ENCODE peak calls at places on chromosomes 12 and 14, in four cellular contexts. W is GM12878, Q is H1, B is HCT116. O is an unnamed sample.

GRCh38 chr14:33317675-33318074 is 379.0 kb downstream of the NPAS3 start:
- DNase-seq in B (no peak), Q (no peak), W (no peak), O (no peak)

GRCh38 chr12:132715874-132716273 is 5.2 kb downstream of the PGAM5 start:
- DNase-seq in Q (no peak), B (no peak), W (no peak), O (no peak)

GRCh38 chr12:29396774-29397173 is 15.8 kb upstream of the ERGIC2 start:
- DNase-seq in B (no peak), W (no peak), Q (no peak), O (no peak)

GRCh38 chr12:99455350-99456037 is 192.1 kb upstream of the GARIN6 start:
- DNase-seq in B (peak), Q (peak), W (no peak), O (peak)

GRCh38 chr14:104977681-104978647 is at the start of gene AHNAK2:
- DNase-seq in Q (peak), W (no peak), B (peak), O (peak)

GRCh38 chr14:95314609-95315008 is 5.1 kb downstream of the CLMN start:
- DNase-seq in Q (no peak), W (peak), B (no peak), O (no peak)

GRCh38 chr14:104957146-104958113 is 20.7 kb downstream of the AHNAK2 start:
- DNase-seq in B (no peak), W (no peak), Q (no peak), O (no peak)

GRCh38 chr12:128817115-128818015 is 6.4 kb downstream of the SLC15A4 start:
- DNase-seq in W (peak), Q (no peak), B (no peak), O (no peak)

GRCh38 chr14:76091036-76091435 is 60.7 kb upstream of the GPATCH2L start:
- DNase-seq in W (no peak), B (no peak), Q (no peak), O (no peak)

GRCh38 chr12:116712458-116713303 is 25.2 kb downstream of the SPRING1 start:
- DNase-seq in B (no peak), Q (no peak), W (no peak), O (no peak)

GRCh38 chr14:67514650-67515385 is 18.3 kb upstream of the PLEKHH1 start:
- DNase-seq in W (no peak), Q (no peak), B (no peak), O (no peak)

GRCh38 chr14:67513631-67514108 is 19.4 kb upstream of the PLEKHH1 start:
- DNase-seq in Q (no peak), B (no peak), W (no peak), O (no peak)

GRCh38 chr14:67515386-67516079 is 17.6 kb upstream of the PLEKHH1 start:
- DNase-seq in Q (no peak), W (no peak), B (no peak), O (no peak)

GRCh38 chr14:67512463-67513134 is 20.5 kb upstream of the PLEKHH1 start:
- DNase-seq in Q (no peak), B (no peak), W (no peak), O (no peak)

DNA sequence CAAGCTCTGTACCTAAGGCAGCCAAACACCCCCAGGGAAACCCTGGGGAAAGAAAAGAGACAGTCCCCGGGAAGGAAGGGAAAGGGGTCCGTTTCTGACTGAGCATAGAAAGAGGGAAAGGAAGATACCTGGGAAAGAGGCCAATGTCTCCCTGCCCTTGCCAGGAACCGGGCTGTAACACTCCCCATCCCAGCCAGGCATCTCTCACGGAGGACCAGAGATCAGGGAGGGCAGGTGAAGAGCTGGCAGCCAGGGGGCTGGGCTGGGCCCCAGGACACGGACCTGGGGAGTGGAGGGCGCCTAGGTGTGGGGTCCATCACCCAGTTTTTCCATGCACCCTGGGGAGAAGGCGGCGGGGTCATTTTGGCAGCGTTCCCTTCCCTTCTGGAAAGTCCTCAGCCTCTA is 18.9 kb upstream of the PLEKHH1 start:
- DNase-seq in B (no peak), W (no peak), Q (no peak), O (no peak)
- H3K9ac ChIP-seq in B (peak), W (no peak), Q (no peak), O (peak)

GRCh38 chr12:69645031-69645430 is 34.3 kb upstream of the LRRC10 start:
- DNase-seq in Q (no peak), W (no peak), B (no peak), O (no peak)
- H3K4me3 ChIP-seq in Q (no peak), W (no peak), B (no peak), O (no peak)

GRCh38 chr12:52005903-52006703 is 643 bp upstream of the TAMALIN start:
- DNase-seq in B (no peak), Q (no peak), W (peak), O (no peak)

GRCh38 chr12:52007158-52007921 is 594 bp downstream of the TAMALIN start:
- DNase-seq in B (no peak), Q (no peak), W (no peak), O (no peak)

GRCh38 chr12:52006726-52007157 is at the start of gene TAMALIN:
- DNase-seq in B (no peak), Q (no peak), W (no peak), O (no peak)

GRCh38 chr12:52009081-52009751 is 2.5 kb downstream of the TAMALIN start:
- DNase-seq in B (no peak), W (no peak), Q (no peak), O (no peak)

DNA sequence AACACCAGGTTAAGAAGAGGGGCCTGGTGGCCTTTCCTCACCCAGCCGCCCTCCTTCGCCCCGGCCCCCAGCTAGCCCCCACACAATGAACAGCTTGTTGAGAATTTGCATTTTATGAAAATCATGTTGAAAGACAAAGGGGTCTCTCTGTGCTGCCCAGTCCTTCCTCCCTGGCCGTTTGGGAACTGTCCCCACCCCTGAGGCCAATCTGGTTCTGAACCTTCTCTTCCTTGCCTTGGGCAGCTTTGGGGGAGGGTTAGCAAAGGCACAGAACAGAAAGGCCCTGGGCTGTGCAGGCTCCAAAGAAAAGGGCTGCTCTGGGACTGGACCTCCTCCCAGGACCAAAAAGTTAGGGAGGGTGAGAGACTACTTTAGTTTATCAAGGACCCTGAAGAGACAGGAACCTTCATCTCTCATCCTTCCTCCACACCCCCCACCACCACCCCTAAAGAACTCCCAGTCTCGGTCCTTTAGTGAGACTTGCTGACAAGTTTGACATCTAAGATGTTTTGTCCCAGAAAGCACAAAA is 1.3 kb downstream of the TAMALIN start:
- DNase-seq in Q (no peak), B (no peak), W (no peak), O (no peak)
- TF ChIP-seq ZNF274 in Q (no peak), B (no peak), W (no peak), O (no peak)

DNA sequence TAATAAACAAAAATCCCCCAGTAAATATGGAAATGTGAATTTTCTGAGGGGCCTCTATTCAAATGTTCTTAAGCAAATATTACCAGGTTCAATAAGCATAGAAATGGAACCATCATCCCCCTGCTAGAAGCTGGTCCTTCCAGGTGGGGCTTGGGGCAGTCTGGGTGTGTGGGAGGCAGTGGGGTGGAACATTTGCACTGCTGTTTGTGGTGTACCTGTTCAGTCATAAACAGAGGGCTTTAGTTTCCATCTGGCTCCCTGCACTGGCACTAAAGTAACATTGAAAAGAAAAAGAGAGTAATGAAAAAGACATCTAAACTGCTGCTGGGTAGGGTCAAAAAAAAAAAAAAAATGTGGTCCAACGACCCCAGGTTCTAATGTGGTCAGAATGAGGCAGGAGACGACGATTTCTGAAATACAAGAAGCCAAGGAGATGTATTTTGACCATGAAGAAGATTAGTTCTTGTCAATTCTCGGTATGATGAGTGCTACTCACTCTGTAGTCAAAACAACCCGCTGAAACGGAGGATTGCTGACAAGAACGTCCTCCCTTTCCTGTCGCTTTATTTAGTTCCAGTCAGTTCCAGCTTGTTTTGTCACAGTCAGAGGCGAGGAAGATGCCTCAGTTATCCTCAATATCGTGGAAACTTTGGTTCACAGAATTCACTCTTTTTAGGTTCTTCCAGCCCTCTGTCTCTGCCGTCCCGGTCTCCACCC is 44.2 kb upstream of the MANSC4 start:
- DNase-seq in B (no peak), Q (no peak), W (peak), O (no peak)
- H3K9ac ChIP-seq in B (no peak), Q (no peak), W (peak), O (no peak)